ENCODE peak calls at places on chromosome 20, in four cellular contexts. E is K562, V is spleen, X is neural crest cell. F is an unnamed sample.

GRCh38 chr20:43840382-43841070 is 74.1 kb upstream of the TOX2 start:
- DNase-seq in E (peak), V (no peak), X (no peak), F (peak)

GRCh38 chr20:3222635-3223600 is 13.6 kb downstream of the ITPA start:
- DNase-seq in E (no peak), V (peak), X (no peak), F (peak)

GRCh38 chr20:19047040-19047950 is 165.1 kb upstream of the SLC24A3 start:
- DNase-seq in E (no peak), V (no peak), X (no peak), F (no peak)

GRCh38 chr20:3340443-3340842 is 67.0 kb downstream of the DNAAF9 start:
- DNase-seq in E (no peak), V (peak), X (no peak), F (no peak)

GRCh38 chr20:62936996-62937352 is 973 bp upstream of the GID8 start:
- DNase-seq in E (peak), V (no peak), X (no peak), F (no peak)

GRCh38 chr20:45098096-45098773 is 2.7 kb downstream of the KCNS1 start:
- DNase-seq in E (no peak), V (no peak), X (peak), F (no peak)

GRCh38 chr20:35299780-35300179 is 7.6 kb upstream of the FAM83C start:
- DNase-seq in E (no peak), V (peak), X (no peak), F (no peak)

GRCh38 chr20:13008761-13009681 is at the start of gene SPTLC3:
- DNase-seq in E (no peak), V (no peak), X (no peak), F (peak)

GRCh38 chr20:18904624-18905023 is 91.0 kb downstream of the SCP2D1 start:
- DNase-seq in E (no peak), V (no peak), X (no peak), F (no peak)

GRCh38 chr20:46127396-46128010 is 9.4 kb downstream of the CD40 start:
- DNase-seq in E (no peak), V (peak), X (no peak), F (no peak)

GRCh38 chr20:34507661-34508060 is 8.6 kb upstream of the DYNLRB1 start:
- DNase-seq in E (no peak), V (no peak), X (no peak), F (no peak)

GRCh38 chr20:44134897-44135810 is 51.8 kb downstream of the JPH2 start:
- DNase-seq in E (no peak), V (no peak), X (no peak), F (no peak)

GRCh38 chr20:38094373-38094775 is 60.8 kb downstream of the RPRD1B start:
- DNase-seq in E (peak), V (no peak), X (no peak), F (peak)

GRCh38 chr20:21505810-21506530 is 7.9 kb downstream of the NKX2-2 start:
- DNase-seq in E (peak), V (peak), X (peak), F (peak)

GRCh38 chr20:36030143-36030542 is 61.8 kb downstream of the CNBD2 start:
- DNase-seq in E (no peak), V (no peak), X (no peak), F (no peak)

GRCh38 chr20:37468886-37469285 is 52.2 kb upstream of the NNAT start:
- DNase-seq in E (no peak), V (no peak), X (no peak), F (no peak)

GRCh38 chr20:3312940-3313656 is 74.1 kb upstream of the SLC4A11 start:
- DNase-seq in E (no peak), V (no peak), X (no peak), F (no peak)

GRCh38 chr20:53899351-53900167 is 170.8 kb downstream of the BCAS1 start:
- DNase-seq in E (peak), V (peak), X (no peak), F (peak)

GRCh38 chr20:38210741-38211140 is 45.7 kb upstream of the TGM2 start:
- DNase-seq in E (no peak), V (no peak), X (no peak), F (no peak)

GRCh38 chr20:62048346-62048761 is 17.3 kb downstream of the TAF4 start:
- DNase-seq in E (no peak), V (peak), X (no peak), F (no peak)

GRCh38 chr20:45312241-45312640 is 4.1 kb upstream of the MATN4 start:
- DNase-seq in E (no peak), V (no peak), X (no peak), F (no peak)

GRCh38 chr20:18380908-18381529 is 85.8 kb downstream of the DZANK1 start:
- DNase-seq in E (no peak), V (no peak), X (no peak), F (no peak)

GRCh38 chr20:24118781-24119175 is 130.2 kb upstream of the GGTLC1 start:
- DNase-seq in E (no peak), V (no peak), X (no peak), F (no peak)

GRCh38 chr20:44918761-44919160 is 8.9 kb downstream of the PABPC1L start:
- DNase-seq in E (no peak), V (no peak), X (no peak), F (no peak)

GRCh38 chr20:34544109-34544793 is 14.3 kb upstream of the MAP1LC3A start:
- DNase-seq in E (no peak), V (no peak), X (no peak), F (no peak)

GRCh38 chr20:51100617-51101016 is 77.7 kb upstream of the KCNG1 start:
- DNase-seq in E (no peak), V (no peak), X (no peak), F (no peak)

GRCh38 chr20:21900431-21900830 is 195.0 kb downstream of the PAX1 start:
- DNase-seq in E (no peak), V (no peak), X (no peak), F (no peak)

GRCh38 chr20:18224968-18225568 is 63.3 kb upstream of the ZNF133 start:
- DNase-seq in E (no peak), V (no peak), X (peak), F (no peak)

GRCh38 chr20:53773792-53774371 is 180.2 kb upstream of the ZNF217 start:
- DNase-seq in E (no peak), V (no peak), X (no peak), F (no peak)

GRCh38 chr20:49964964-49965780 is 17.6 kb upstream of the SNAI1 start:
- DNase-seq in E (peak), V (peak), X (peak), F (peak)

GRCh38 chr20:16216227-16217210 is 356.7 kb downstream of the KIF16B start:
- DNase-seq in E (no peak), V (no peak), X (no peak), F (no peak)

GRCh38 chr20:62219101-62219991 is 732 bp downstream of the HRH3 start:
- DNase-seq in E (no peak), V (no peak), X (no peak), F (no peak)

GRCh38 chr20:47466704-47467459 is 34.8 kb upstream of the NCOA3 start:
- DNase-seq in E (no peak), V (no peak), X (no peak), F (no peak)

GRCh38 chr20:47466193-47466592 is 35.5 kb upstream of the NCOA3 start:
- DNase-seq in E (no peak), V (no peak), X (no peak), F (no peak)

GRCh38 chr20:47461120-47461685 is 40.5 kb upstream of the NCOA3 start:
- DNase-seq in E (no peak), V (no peak), X (no peak), F (no peak)

GRCh38 chr20:47465335-47466090 is 36.2 kb upstream of the NCOA3 start:
- DNase-seq in E (no peak), V (no peak), X (no peak), F (no peak)

GRCh38 chr20:47464380-47465101 is 37.1 kb upstream of the NCOA3 start:
- DNase-seq in E (peak), V (no peak), X (no peak), F (no peak)
- TF ChIP-seq CTCF in E (no peak), V (no peak), X (peak), F (no peak)

GRCh38 chr20:57609842-57610167 is 10.4 kb downstream of the ZBP1 start:
- DNase-seq in E (no peak), V (peak), X (no peak), F (no peak)
- TF ChIP-seq CTCF in E (no peak), V (no peak), X (no peak), F (no peak)

GRCh38 chr20:58636983-58637421 is 14.1 kb upstream of the STX16 start:
- DNase-seq in E (no peak), V (no peak), X (no peak), F (no peak)
- TF ChIP-seq CTCF in E (no peak), V (no peak), X (peak), F (no peak)

GRCh38 chr20:10065154-10065833 is 30.5 kb downstream of the ANKEF1 start:
- DNase-seq in E (peak), V (no peak), X (no peak), F (no peak)
- TF ChIP-seq CTCF in E (no peak), V (no peak), X (no peak), F (no peak)

GRCh38 chr20:25336561-25337422 is 53.8 kb downstream of the ABHD12 start:
- DNase-seq in E (peak), V (no peak), X (no peak), F (peak)
- TF ChIP-seq CTCF in E (peak), V (no peak), X (peak), F (no peak)

GRCh38 chr20:31709939-31710338 is 12.7 kb downstream of the BCL2L1 start:
- DNase-seq in E (no peak), V (no peak), X (no peak), F (no peak)
- TF ChIP-seq CTCF in E (no peak), V (no peak), X (no peak), F (no peak)